ENCODE peak calls at places on chromosomes 16 and 17, in ten cellular contexts. N is A549, I is IMR-90, O is K562, Q is Peyer's patch, U is ovary, W is H1, X is stomach, C is heart left ventricle, D is body of pancreas. K is an unnamed sample.

GRCh38 chr16:23469814-23470213 is 16.8 kb upstream of the COG7 start:
- DNase-seq in C (no peak), X (no peak), N (peak), U (no peak), W (no peak), O (no peak), Q (no peak), I (peak), D (peak), K (peak)

GRCh38 chr16:88634994-88635670 is 3.2 kb upstream of the IL17C start:
- DNase-seq in Q (no peak), N (peak), D (no peak), U (no peak), O (no peak), W (no peak), X (no peak), C (no peak), I (peak), K (no peak)

GRCh38 chr16:73847090-73847489 is 449.5 kb upstream of the PSMD7 start:
- DNase-seq in Q (no peak), X (no peak), D (no peak), W (no peak), C (no peak), U (no peak), O (no peak), I (no peak), N (no peak), K (no peak)

GRCh38 chr16:85527042-85527766 is 85.9 kb upstream of the GSE1 start:
- DNase-seq in W (no peak), D (no peak), I (no peak), N (no peak), Q (no peak), U (no peak), X (no peak), C (no peak), O (no peak), K (no peak)

GRCh38 chr16:87058728-87059250 is 258.4 kb downstream of the C16orf95 start:
- DNase-seq in D (no peak), C (no peak), X (no peak), U (peak), I (no peak), N (no peak), W (no peak), O (no peak), Q (no peak), K (no peak)

GRCh38 chr17:67995568-67996191 is 589 bp downstream of the C17orf58 start:
- DNase-seq in U (peak), O (no peak), X (peak), I (no peak), C (peak), Q (peak), N (no peak), W (no peak), D (peak), K (no peak)

GRCh38 chr17:80187493-80187892 is 17.7 kb downstream of the CARD14 start:
- DNase-seq in D (peak), O (no peak), N (no peak), U (peak), I (no peak), Q (no peak), C (peak), W (no peak), X (peak), K (no peak)

GRCh38 chr16:89412811-89413210 is 77.5 kb downstream of the ANKRD11 start:
- DNase-seq in O (peak), C (peak), Q (no peak), I (no peak), W (no peak), D (no peak), U (no peak), X (no peak), N (no peak), K (no peak)

GRCh38 chr16:78094166-78094565 is 5.3 kb upstream of the WWOX start:
- DNase-seq in C (no peak), Q (no peak), U (no peak), X (no peak), I (no peak), D (no peak), O (no peak), W (no peak), N (peak), K (no peak)

GRCh38 chr16:54722210-54722676 is 208.4 kb upstream of the IRX5 start:
- DNase-seq in C (no peak), X (no peak), W (no peak), O (no peak), U (no peak), D (no peak), I (no peak), N (no peak), Q (no peak), K (no peak)

GRCh38 chr16:87101903-87102302 is 215.3 kb downstream of the C16orf95 start:
- DNase-seq in D (peak), I (peak), X (no peak), N (peak), C (no peak), W (no peak), Q (no peak), O (no peak), U (no peak), K (no peak)

GRCh38 chr16:11224096-11224893 is 31.7 kb downstream of the SOCS1 start:
- DNase-seq in N (no peak), U (no peak), I (no peak), Q (peak), X (peak), C (peak), W (no peak), D (peak), O (peak), K (peak)

GRCh38 chr16:27228621-27229501 is 25.5 kb downstream of the KDM8 start:
- DNase-seq in I (no peak), X (no peak), D (peak), C (peak), O (peak), N (no peak), W (no peak), U (no peak), Q (no peak), K (peak)

GRCh38 chr17:56982312-56982711 is 4.4 kb downstream of the SCPEP1 start:
- DNase-seq in C (no peak), W (no peak), Q (no peak), D (no peak), O (peak), I (no peak), U (no peak), N (no peak), X (no peak), K (no peak)

GRCh38 chr16:69863882-69864281 is 87.3 kb upstream of the CLEC18A start:
- DNase-seq in N (no peak), O (no peak), Q (no peak), W (no peak), U (no peak), I (no peak), C (no peak), X (no peak), D (peak), K (no peak)

GRCh38 chr17:45149669-45150603 is 1.7 kb downstream of the HEXIM1 start:
- DNase-seq in X (peak), O (peak), U (peak), C (peak), D (peak), N (peak), Q (peak), W (no peak), I (peak), K (peak)

GRCh38 chr17:49494937-49495841 is at the start of gene NGFR:
- DNase-seq in O (peak), Q (peak), X (no peak), W (no peak), D (no peak), I (peak), C (no peak), U (peak), N (no peak), K (no peak)
- TF ChIP-seq POLR2A in O (no peak), Q (no peak), X (no peak), W (no peak), D (peak), I (no peak), C (peak), U (peak), N (peak), K (no peak)

GRCh38 chr17:78238823-78239488 is 7.5 kb downstream of the TMEM235 start:
- DNase-seq in O (peak), N (no peak), Q (no peak), C (no peak), X (no peak), U (no peak), D (no peak), I (no peak), W (no peak), K (no peak)
- H3K4me3 ChIP-seq in O (no peak), N (no peak), Q (no peak), C (no peak), X (no peak), U (no peak), D (no peak), I (no peak), W (no peak), K (no peak)

GRCh38 chr17:33277436-33278100 is 15.5 kb downstream of the ASIC2 start:
- DNase-seq in X (no peak), W (no peak), C (no peak), O (no peak), D (no peak), Q (no peak), I (no peak), U (no peak), N (no peak), K (no peak)
- H3K27ac ChIP-seq in X (no peak), W (no peak), C (no peak), O (no peak), D (no peak), Q (no peak), I (no peak), U (no peak), N (no peak), K (no peak)

GRCh38 chr16:71569621-71570020 is 7.3 kb downstream of the TAT start:
- DNase-seq in D (no peak), W (no peak), I (no peak), C (no peak), X (no peak), O (no peak), N (no peak), U (no peak), Q (no peak), K (no peak)
- TF ChIP-seq POLR2A in D (no peak), W (no peak), I (no peak), C (no peak), X (no peak), O (no peak), N (no peak), U (no peak), Q (no peak), K (no peak)

GRCh38 chr17:12624221-12624620 is 41.5 kb upstream of the MYOCD start:
- DNase-seq in D (no peak), C (no peak), N (no peak), X (no peak), O (no peak), U (no peak), I (peak), W (no peak), Q (no peak), K (no peak)
- H3K4me3 ChIP-seq in D (no peak), C (no peak), N (no peak), X (no peak), O (no peak), U (no peak), I (no peak), W (no peak), Q (no peak), K (no peak)

DNA sequence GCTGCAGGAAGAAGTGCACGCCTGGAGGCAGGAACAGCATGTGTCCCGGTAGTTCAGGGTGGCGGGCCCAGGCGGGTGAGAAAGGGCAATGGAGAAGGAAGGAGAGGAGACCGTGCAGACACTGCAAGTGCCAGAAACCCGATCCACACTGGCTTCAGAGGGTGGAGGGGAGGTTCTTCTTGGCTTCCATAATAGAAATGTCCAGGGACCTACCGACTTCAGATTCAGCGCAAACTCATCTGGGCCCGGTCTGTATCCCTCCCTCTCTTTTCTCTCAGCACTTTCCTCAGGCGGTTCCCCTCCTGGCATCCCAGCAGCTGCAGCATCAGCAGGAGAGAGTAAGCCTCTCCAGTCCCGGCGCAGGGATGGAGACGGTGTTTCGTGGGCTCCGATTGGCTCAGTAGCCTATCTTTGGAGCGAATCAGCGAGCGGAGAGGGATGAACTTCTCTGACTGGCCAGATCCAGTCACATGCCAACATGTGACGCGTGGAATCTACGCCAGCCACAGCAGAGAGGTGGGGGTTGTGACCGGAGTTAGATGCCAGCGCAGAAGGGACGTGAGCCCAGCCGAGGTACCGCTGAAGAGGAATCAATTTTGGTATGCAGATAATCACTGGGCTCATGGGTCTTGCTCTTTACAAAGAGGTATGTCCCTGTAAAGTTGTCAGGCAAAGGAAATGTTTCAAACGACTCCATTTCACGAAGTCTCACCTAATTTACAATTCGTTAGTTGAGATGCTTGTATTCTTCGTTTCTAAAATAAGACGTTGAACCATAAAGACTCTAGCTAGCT is 1.9 kb upstream of the PRPSAP2 start:
- DNase-seq in D (peak), O (peak), I (peak), C (peak), U (peak), X (peak), W (peak), Q (peak), N (peak), K (peak)
- H3K27ac ChIP-seq in D (peak), O (peak), I (peak), C (peak), U (peak), X (peak), W (peak), Q (peak), N (peak), K (peak)

K was measured in gastrocnemius medialis.